ENCODE peak calls at places on chromosomes 16 and 17, in ten cellular contexts. One of them, this sample, is unnamed.

GRCh38 chr17:82678265-82678891 is 20.1 kb downstream of the RAB40B start:
- ATAC-seq in memory B cell: no peak
- ATAC-seq in IMR-90: no peak
- ATAC-seq in T-helper 17 cell: no peak
- ATAC-seq in left lung: peak; percentile 78
- ATAC-seq in GM23338: no peak
- ATAC-seq in activated naive CD4-positive, alpha-beta T cell treated with anti-CD3 and anti-CD28 coated beads, Interleukin-2, amount 50 U/mL, for 72 hours: no peak
- ATAC-seq in body of pancreas: no peak
- ATAC-seq in effector memory CD8-positive, alpha-beta T cell: no peak
- ATAC-seq in DND-41: no peak
- ATAC-seq in this sample: no peak

GRCh38 chr16:17245727-17246576 is 224.8 kb downstream of the XYLT1 start:
- ATAC-seq in effector memory CD8-positive, alpha-beta T cell: no peak
- ATAC-seq in GM23338: peak; percentile 52
- ATAC-seq in activated naive CD4-positive, alpha-beta T cell treated with anti-CD3 and anti-CD28 coated beads, Interleukin-2, amount 50 U/mL, for 72 hours: no peak
- ATAC-seq in memory B cell: no peak
- ATAC-seq in DND-41: no peak
- ATAC-seq in IMR-90: no peak
- ATAC-seq in body of pancreas: no peak
- ATAC-seq in T-helper 17 cell: no peak
- ATAC-seq in left lung: no peak
- ATAC-seq in this sample: no peak

GRCh38 chr16:87216824-87217205 is 100.4 kb downstream of the C16orf95 start:
- ATAC-seq in GM23338: peak; percentile 44
- ATAC-seq in body of pancreas: no peak
- ATAC-seq in left lung: peak; percentile 95
- ATAC-seq in T-helper 17 cell: no peak
- ATAC-seq in activated naive CD4-positive, alpha-beta T cell treated with anti-CD3 and anti-CD28 coated beads, Interleukin-2, amount 50 U/mL, for 72 hours: no peak
- ATAC-seq in IMR-90: no peak
- ATAC-seq in memory B cell: no peak
- ATAC-seq in DND-41: no peak
- ATAC-seq in effector memory CD8-positive, alpha-beta T cell: no peak
- ATAC-seq in this sample: no peak

GRCh38 chr16:86823895-86824671 is 245.7 kb downstream of the FOXL1 start:
- ATAC-seq in T-helper 17 cell: no peak
- ATAC-seq in memory B cell: no peak
- ATAC-seq in GM23338: no peak
- ATAC-seq in IMR-90: no peak
- ATAC-seq in left lung: no peak
- ATAC-seq in effector memory CD8-positive, alpha-beta T cell: no peak
- ATAC-seq in DND-41: no peak
- ATAC-seq in body of pancreas: no peak
- ATAC-seq in activated naive CD4-positive, alpha-beta T cell treated with anti-CD3 and anti-CD28 coated beads, Interleukin-2, amount 50 U/mL, for 72 hours: no peak
- ATAC-seq in this sample: no peak

GRCh38 chr17:71412803-71413202 is 708.0 kb upstream of the SOX9 start:
- ATAC-seq in left lung: peak; percentile 69
- ATAC-seq in T-helper 17 cell: no peak
- ATAC-seq in memory B cell: no peak
- ATAC-seq in IMR-90: peak; percentile 96
- ATAC-seq in DND-41: no peak
- ATAC-seq in activated naive CD4-positive, alpha-beta T cell treated with anti-CD3 and anti-CD28 coated beads, Interleukin-2, amount 50 U/mL, for 72 hours: no peak
- ATAC-seq in GM23338: no peak
- ATAC-seq in body of pancreas: no peak
- ATAC-seq in effector memory CD8-positive, alpha-beta T cell: no peak
- ATAC-seq in this sample: peak; percentile 99

GRCh38 chr17:65173951-65174683 is 36.9 kb downstream of the RGS9 start:
- ATAC-seq in IMR-90: no peak
- ATAC-seq in DND-41: no peak
- ATAC-seq in effector memory CD8-positive, alpha-beta T cell: no peak
- ATAC-seq in activated naive CD4-positive, alpha-beta T cell treated with anti-CD3 and anti-CD28 coated beads, Interleukin-2, amount 50 U/mL, for 72 hours: peak; percentile 10
- ATAC-seq in GM23338: no peak
- ATAC-seq in body of pancreas: no peak
- ATAC-seq in memory B cell: no peak
- ATAC-seq in left lung: no peak
- ATAC-seq in T-helper 17 cell: no peak
- ATAC-seq in this sample: peak; percentile 49

GRCh38 chr17:59941131-59941530 is 23.4 kb downstream of the RNFT1 start:
- ATAC-seq in activated naive CD4-positive, alpha-beta T cell treated with anti-CD3 and anti-CD28 coated beads, Interleukin-2, amount 50 U/mL, for 72 hours: peak; percentile 89
- ATAC-seq in IMR-90: no peak
- ATAC-seq in T-helper 17 cell: no peak
- ATAC-seq in body of pancreas: no peak
- ATAC-seq in DND-41: no peak
- ATAC-seq in GM23338: no peak
- ATAC-seq in effector memory CD8-positive, alpha-beta T cell: no peak
- ATAC-seq in left lung: no peak
- ATAC-seq in memory B cell: no peak
- ATAC-seq in this sample: no peak

GRCh38 chr17:10081571-10082169 is 116.7 kb downstream of the GAS7 start:
- ATAC-seq in DND-41: no peak
- ATAC-seq in body of pancreas: no peak
- ATAC-seq in left lung: no peak
- ATAC-seq in effector memory CD8-positive, alpha-beta T cell: peak; percentile 65
- ATAC-seq in activated naive CD4-positive, alpha-beta T cell treated with anti-CD3 and anti-CD28 coated beads, Interleukin-2, amount 50 U/mL, for 72 hours: no peak
- ATAC-seq in memory B cell: no peak
- ATAC-seq in GM23338: no peak
- ATAC-seq in T-helper 17 cell: no peak
- ATAC-seq in IMR-90: no peak
- ATAC-seq in this sample: no peak

GRCh38 chr16:80569440-80570105 is 28.8 kb downstream of the DYNLRB2 start:
- ATAC-seq in IMR-90: no peak
- ATAC-seq in GM23338: no peak
- ATAC-seq in effector memory CD8-positive, alpha-beta T cell: peak; percentile 92
- ATAC-seq in memory B cell: no peak
- ATAC-seq in body of pancreas: no peak
- ATAC-seq in left lung: peak; percentile 65
- ATAC-seq in activated naive CD4-positive, alpha-beta T cell treated with anti-CD3 and anti-CD28 coated beads, Interleukin-2, amount 50 U/mL, for 72 hours: peak; percentile 98
- ATAC-seq in T-helper 17 cell: peak; percentile 91
- ATAC-seq in DND-41: no peak
- ATAC-seq in this sample: no peak

GRCh38 chr16:4743217-4743897 is 9.0 kb downstream of the DNAAF8 start:
- ATAC-seq in body of pancreas: no peak
- ATAC-seq in activated naive CD4-positive, alpha-beta T cell treated with anti-CD3 and anti-CD28 coated beads, Interleukin-2, amount 50 U/mL, for 72 hours: no peak
- ATAC-seq in IMR-90: peak; percentile 45
- ATAC-seq in GM23338: peak; percentile 36
- ATAC-seq in effector memory CD8-positive, alpha-beta T cell: no peak
- ATAC-seq in left lung: peak; percentile 47
- ATAC-seq in T-helper 17 cell: no peak
- ATAC-seq in memory B cell: no peak
- ATAC-seq in DND-41: no peak
- ATAC-seq in this sample: no peak

GRCh38 chr16:65604771-65605170 is 482.9 kb upstream of the CDH11 start:
- ATAC-seq in T-helper 17 cell: no peak
- ATAC-seq in effector memory CD8-positive, alpha-beta T cell: no peak
- ATAC-seq in IMR-90: no peak
- ATAC-seq in DND-41: no peak
- ATAC-seq in memory B cell: no peak
- ATAC-seq in body of pancreas: no peak
- ATAC-seq in activated naive CD4-positive, alpha-beta T cell treated with anti-CD3 and anti-CD28 coated beads, Interleukin-2, amount 50 U/mL, for 72 hours: no peak
- ATAC-seq in left lung: no peak
- ATAC-seq in GM23338: no peak
- ATAC-seq in this sample: no peak

GRCh38 chr17:8518346-8518745 is 82.7 kb downstream of the NDEL1 start:
- ATAC-seq in IMR-90: no peak
- ATAC-seq in T-helper 17 cell: no peak
- ATAC-seq in GM23338: no peak
- ATAC-seq in activated naive CD4-positive, alpha-beta T cell treated with anti-CD3 and anti-CD28 coated beads, Interleukin-2, amount 50 U/mL, for 72 hours: no peak
- ATAC-seq in body of pancreas: no peak
- ATAC-seq in memory B cell: no peak
- ATAC-seq in left lung: no peak
- ATAC-seq in DND-41: no peak
- ATAC-seq in effector memory CD8-positive, alpha-beta T cell: no peak
- ATAC-seq in this sample: no peak

GRCh38 chr16:27238591-27238990 is 30.0 kb downstream of the NSMCE1 start:
- ATAC-seq in left lung: no peak
- ATAC-seq in body of pancreas: no peak
- ATAC-seq in DND-41: no peak
- ATAC-seq in memory B cell: no peak
- ATAC-seq in activated naive CD4-positive, alpha-beta T cell treated with anti-CD3 and anti-CD28 coated beads, Interleukin-2, amount 50 U/mL, for 72 hours: no peak
- ATAC-seq in effector memory CD8-positive, alpha-beta T cell: no peak
- ATAC-seq in GM23338: no peak
- ATAC-seq in IMR-90: no peak
- ATAC-seq in T-helper 17 cell: no peak
- ATAC-seq in this sample: no peak

GRCh38 chr16:30065943-30066881 is 652 bp downstream of the ALDOA start:
- ATAC-seq in activated naive CD4-positive, alpha-beta T cell treated with anti-CD3 and anti-CD28 coated beads, Interleukin-2, amount 50 U/mL, for 72 hours: no peak
- ATAC-seq in memory B cell: no peak
- ATAC-seq in IMR-90: peak; percentile 27
- ATAC-seq in DND-41: peak; percentile 1
- ATAC-seq in left lung: peak; percentile 4
- ATAC-seq in T-helper 17 cell: no peak
- ATAC-seq in body of pancreas: peak; percentile 15
- ATAC-seq in GM23338: peak; percentile 8
- ATAC-seq in effector memory CD8-positive, alpha-beta T cell: no peak
- ATAC-seq in this sample: peak; percentile 41

GRCh38 chr17:49224997-49225337 is 5.6 kb downstream of the PHOSPHO1 start:
- ATAC-seq in T-helper 17 cell: no peak
- ATAC-seq in activated naive CD4-positive, alpha-beta T cell treated with anti-CD3 and anti-CD28 coated beads, Interleukin-2, amount 50 U/mL, for 72 hours: no peak
- ATAC-seq in IMR-90: no peak
- ATAC-seq in body of pancreas: no peak
- ATAC-seq in DND-41: no peak
- ATAC-seq in left lung: no peak
- ATAC-seq in memory B cell: no peak
- ATAC-seq in GM23338: peak; percentile 17
- ATAC-seq in effector memory CD8-positive, alpha-beta T cell: no peak
- ATAC-seq in this sample: no peak

GRCh38 chr16:78836802-78837489 is 737.5 kb downstream of the WWOX start:
- ATAC-seq in IMR-90: no peak
- ATAC-seq in body of pancreas: no peak
- ATAC-seq in GM23338: no peak
- ATAC-seq in memory B cell: no peak
- ATAC-seq in activated naive CD4-positive, alpha-beta T cell treated with anti-CD3 and anti-CD28 coated beads, Interleukin-2, amount 50 U/mL, for 72 hours: peak; percentile 67
- ATAC-seq in left lung: no peak
- ATAC-seq in T-helper 17 cell: peak; percentile 46
- ATAC-seq in effector memory CD8-positive, alpha-beta T cell: no peak
- ATAC-seq in DND-41: no peak
- ATAC-seq in this sample: no peak

GRCh38 chr16:27470567-27471431 is 68.8 kb downstream of the IL21R start:
- ATAC-seq in IMR-90: peak; percentile 79
- ATAC-seq in body of pancreas: no peak
- ATAC-seq in left lung: peak; percentile 69
- ATAC-seq in DND-41: no peak
- ATAC-seq in memory B cell: no peak
- ATAC-seq in T-helper 17 cell: no peak
- ATAC-seq in GM23338: no peak
- ATAC-seq in activated naive CD4-positive, alpha-beta T cell treated with anti-CD3 and anti-CD28 coated beads, Interleukin-2, amount 50 U/mL, for 72 hours: no peak
- ATAC-seq in effector memory CD8-positive, alpha-beta T cell: no peak
- ATAC-seq in this sample: peak; percentile 71